ENCODE peak calls at places on chromosome 5, in ten cellular contexts. One of them, this sample, is unnamed.

GRCh38 chr5:5235685-5236084 is 95.6 kb downstream of the ADAMTS16 start:
- DNase-seq in ovary: no peak
- DNase-seq in IMR-90: no peak
- DNase-seq in HepG2: no peak
- DNase-seq in lower leg skin: no peak
- DNase-seq in HCT116: no peak
- DNase-seq in esophagus squamous epithelium: no peak
- DNase-seq in K562: no peak
- DNase-seq in spleen: no peak
- DNase-seq in A549: no peak
- DNase-seq in this sample: no peak

GRCh38 chr5:138663009-138663408 is 87.8 kb upstream of the HSPA9 start:
- DNase-seq in ovary: no peak
- DNase-seq in IMR-90: no peak
- DNase-seq in HepG2: no peak
- DNase-seq in lower leg skin: no peak
- DNase-seq in HCT116: no peak
- DNase-seq in esophagus squamous epithelium: no peak
- DNase-seq in K562: no peak
- DNase-seq in spleen: no peak
- DNase-seq in A549: no peak
- DNase-seq in this sample: no peak

GRCh38 chr5:83654427-83654994 is 66.1 kb downstream of the HAPLN1 start:
- DNase-seq in ovary: no peak
- DNase-seq in IMR-90: no peak
- DNase-seq in HepG2: no peak
- DNase-seq in lower leg skin: no peak
- DNase-seq in HCT116: no peak
- DNase-seq in esophagus squamous epithelium: no peak
- DNase-seq in K562: no peak
- DNase-seq in spleen: no peak
- DNase-seq in A549: no peak
- DNase-seq in this sample: no peak

GRCh38 chr5:71873202-71873601 is 154.1 kb downstream of the CARTPT start:
- DNase-seq in ovary: no peak
- DNase-seq in IMR-90: no peak
- DNase-seq in HepG2: no peak
- DNase-seq in lower leg skin: no peak
- DNase-seq in HCT116: no peak
- DNase-seq in esophagus squamous epithelium: no peak
- DNase-seq in K562: no peak
- DNase-seq in spleen: no peak
- DNase-seq in A549: no peak
- DNase-seq in this sample: no peak

GRCh38 chr5:109865636-109866035 is 175.9 kb downstream of the MAN2A1 start:
- DNase-seq in ovary: peak; percentile 18
- DNase-seq in IMR-90: peak; percentile 98
- DNase-seq in HepG2: peak; percentile 29
- DNase-seq in lower leg skin: no peak
- DNase-seq in HCT116: no peak
- DNase-seq in esophagus squamous epithelium: no peak
- DNase-seq in K562: no peak
- DNase-seq in spleen: no peak
- DNase-seq in A549: peak; percentile 9
- DNase-seq in this sample: no peak

GRCh38 chr5:7850533-7851239 is at the start of gene CFAP90:
- DNase-seq in ovary: peak; percentile 68
- DNase-seq in IMR-90: peak; percentile 30
- DNase-seq in HepG2: peak; percentile 49
- DNase-seq in lower leg skin: no peak
- DNase-seq in HCT116: no peak
- DNase-seq in esophagus squamous epithelium: no peak
- DNase-seq in K562: no peak
- DNase-seq in spleen: peak; percentile 79
- DNase-seq in A549: peak; percentile 43
- DNase-seq in this sample: peak; percentile 38

GRCh38 chr5:121489972-121490371 is 361.7 kb upstream of the FTMT start:
- DNase-seq in ovary: no peak
- DNase-seq in IMR-90: no peak
- DNase-seq in HepG2: no peak
- DNase-seq in lower leg skin: no peak
- DNase-seq in HCT116: no peak
- DNase-seq in esophagus squamous epithelium: no peak
- DNase-seq in K562: no peak
- DNase-seq in spleen: no peak
- DNase-seq in A549: no peak
- DNase-seq in this sample: no peak

GRCh38 chr5:176665517-176665916 is 18.2 kb downstream of the TSPAN17 start:
- DNase-seq in ovary: no peak
- DNase-seq in IMR-90: no peak
- DNase-seq in HepG2: no peak
- DNase-seq in lower leg skin: no peak
- DNase-seq in HCT116: no peak
- DNase-seq in esophagus squamous epithelium: no peak
- DNase-seq in K562: no peak
- DNase-seq in spleen: no peak
- DNase-seq in A549: no peak
- DNase-seq in this sample: no peak

GRCh38 chr5:59021837-59022514 is 439.1 kb downstream of the RAB3C start:
- DNase-seq in ovary: no peak
- DNase-seq in IMR-90: no peak
- DNase-seq in HepG2: no peak
- DNase-seq in lower leg skin: no peak
- DNase-seq in HCT116: no peak
- DNase-seq in esophagus squamous epithelium: no peak
- DNase-seq in K562: no peak
- DNase-seq in spleen: no peak
- DNase-seq in A549: no peak
- DNase-seq in this sample: no peak

GRCh38 chr5:158876263-158876942 is 223.3 kb downstream of the EBF1 start:
- DNase-seq in ovary: no peak
- DNase-seq in IMR-90: no peak
- DNase-seq in HepG2: no peak
- DNase-seq in lower leg skin: no peak
- DNase-seq in HCT116: no peak
- DNase-seq in esophagus squamous epithelium: no peak
- DNase-seq in K562: no peak
- DNase-seq in spleen: no peak
- DNase-seq in A549: no peak
- DNase-seq in this sample: no peak

DNA sequence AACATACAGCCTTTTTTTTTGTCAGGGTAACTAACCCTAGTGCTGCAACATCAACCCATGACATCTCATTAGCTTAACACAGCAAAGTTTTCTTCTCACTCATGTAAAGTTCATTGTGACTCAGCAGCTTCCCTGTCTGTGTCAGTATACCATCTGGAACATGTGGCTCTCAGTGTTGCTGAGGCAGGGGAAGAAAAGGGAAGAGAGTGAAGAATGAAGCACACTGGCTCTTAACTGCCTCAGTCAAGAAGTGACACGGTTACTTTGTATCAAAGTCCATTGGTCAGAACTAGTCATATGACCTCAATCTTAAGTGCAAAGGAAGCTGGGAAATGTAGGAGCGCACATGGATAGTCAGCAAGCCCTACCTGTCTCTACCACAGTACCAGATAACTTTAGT is 185.0 kb upstream of the ELL2 start:
- DNase-seq in ovary: no peak
- DNase-seq in IMR-90: peak; percentile 95
- DNase-seq in HepG2: no peak
- DNase-seq in lower leg skin: no peak
- DNase-seq in HCT116: peak; percentile 38
- DNase-seq in esophagus squamous epithelium: no peak
- DNase-seq in K562: peak; percentile 14
- DNase-seq in spleen: no peak
- DNase-seq in A549: peak; percentile 52
- DNase-seq in this sample: peak; percentile 48
- TF ChIP-seq POLR2A in ovary: no peak
- TF ChIP-seq POLR2A in IMR-90: no peak
- TF ChIP-seq POLR2A in HepG2: no peak
- TF ChIP-seq POLR2A in lower leg skin: no peak
- TF ChIP-seq POLR2A in HCT116: no peak
- TF ChIP-seq POLR2A in esophagus squamous epithelium: no peak
- TF ChIP-seq POLR2A in K562: no peak
- TF ChIP-seq POLR2A in spleen: no peak
- TF ChIP-seq POLR2A in A549: no peak
- TF ChIP-seq POLR2A in this sample: no peak

DNA sequence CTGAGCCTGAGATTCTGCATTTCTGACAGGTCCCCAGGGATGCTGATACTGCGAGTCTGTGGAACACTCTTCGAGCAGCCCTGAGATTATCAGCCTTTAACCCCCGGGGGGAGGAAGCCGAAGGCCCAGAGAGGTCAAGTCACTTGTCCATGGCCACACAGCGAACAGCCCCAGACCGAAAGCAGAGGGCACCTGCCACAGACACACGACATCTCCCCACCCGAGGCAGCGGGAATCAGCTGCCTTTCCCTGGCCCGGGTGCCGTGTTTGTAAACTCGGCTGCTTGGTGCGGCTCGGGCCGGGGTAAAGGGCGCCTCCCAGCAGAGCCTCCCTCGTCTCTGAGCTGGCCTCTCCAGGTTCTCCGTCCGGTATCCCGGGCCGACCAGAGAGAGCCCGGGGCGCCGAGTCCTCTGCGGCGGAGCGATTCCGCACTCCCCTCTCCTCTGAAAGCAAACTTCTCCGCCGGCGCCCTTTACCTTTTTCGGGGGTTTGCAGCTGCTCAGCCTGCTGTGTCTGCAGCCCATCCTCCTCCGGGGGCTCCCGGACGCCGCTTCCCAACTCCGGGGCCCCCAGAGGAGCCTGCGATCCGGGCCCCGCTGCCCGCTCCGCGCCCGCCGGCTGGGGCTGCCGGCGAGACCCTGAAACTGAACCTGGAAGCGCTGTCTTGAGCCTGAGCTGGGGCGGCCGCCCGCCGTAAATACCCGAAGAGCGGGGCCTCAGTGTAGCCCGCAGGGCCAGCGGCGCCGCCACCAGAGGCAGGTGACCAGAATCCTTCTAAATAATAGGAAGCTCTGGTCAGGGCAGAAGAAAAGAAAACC is at the start of gene CCDC69:
- DNase-seq in ovary: peak; percentile 78
- DNase-seq in IMR-90: peak; percentile 57
- DNase-seq in HepG2: peak; percentile 52
- DNase-seq in lower leg skin: peak; percentile 58
- DNase-seq in HCT116: peak; percentile 53
- DNase-seq in esophagus squamous epithelium: no peak
- DNase-seq in K562: peak; percentile 85
- DNase-seq in spleen: peak; percentile 93
- DNase-seq in A549: peak; percentile 68
- DNase-seq in this sample: peak; percentile 80
- TF ChIP-seq POLR2A in ovary: peak; percentile 89
- TF ChIP-seq POLR2A in IMR-90: no peak
- TF ChIP-seq POLR2A in HepG2: peak; percentile 67
- TF ChIP-seq POLR2A in lower leg skin: no peak
- TF ChIP-seq POLR2A in HCT116: no peak
- TF ChIP-seq POLR2A in esophagus squamous epithelium: peak; percentile 89
- TF ChIP-seq POLR2A in K562: peak; percentile 52
- TF ChIP-seq POLR2A in spleen: no peak
- TF ChIP-seq POLR2A in A549: peak; percentile 12
- TF ChIP-seq POLR2A in this sample: peak; percentile 6

GRCh38 chr5:61162010-61162831 is at the start of gene SMIM15:
- DNase-seq in ovary: peak; percentile 88
- DNase-seq in IMR-90: peak; percentile 87
- DNase-seq in HepG2: peak; percentile 90
- DNase-seq in lower leg skin: peak; percentile 81
- DNase-seq in HCT116: peak; percentile 79
- DNase-seq in esophagus squamous epithelium: peak; percentile 43
- DNase-seq in K562: peak; percentile 91
- DNase-seq in spleen: peak; percentile 96
- DNase-seq in A549: peak; percentile 94
- DNase-seq in this sample: peak; percentile 88
- TF ChIP-seq POLR2A in ovary: peak; percentile 40
- TF ChIP-seq POLR2A in IMR-90: peak; percentile 70
- TF ChIP-seq POLR2A in HepG2: peak; percentile 91
- TF ChIP-seq POLR2A in lower leg skin: no peak
- TF ChIP-seq POLR2A in HCT116: peak; percentile 59
- TF ChIP-seq POLR2A in esophagus squamous epithelium: peak; percentile 36
- TF ChIP-seq POLR2A in K562: peak; percentile 92
- TF ChIP-seq POLR2A in spleen: no peak
- TF ChIP-seq POLR2A in A549: peak; percentile 73
- TF ChIP-seq POLR2A in this sample: peak; percentile 80

GRCh38 chr5:134149571-134150303 is 27.0 kb downstream of the SKP1 start:
- DNase-seq in ovary: no peak
- DNase-seq in IMR-90: peak; percentile 33
- DNase-seq in HepG2: peak; percentile 94
- DNase-seq in lower leg skin: no peak
- DNase-seq in HCT116: no peak
- DNase-seq in esophagus squamous epithelium: no peak
- DNase-seq in K562: no peak
- DNase-seq in spleen: peak; percentile 27
- DNase-seq in A549: no peak
- DNase-seq in this sample: no peak

GRCh38 chr5:134148986-134149539 is 27.7 kb downstream of the SKP1 start:
- DNase-seq in ovary: no peak
- DNase-seq in IMR-90: no peak
- DNase-seq in HepG2: peak; percentile 17
- DNase-seq in lower leg skin: no peak
- DNase-seq in HCT116: no peak
- DNase-seq in esophagus squamous epithelium: no peak
- DNase-seq in K562: no peak
- DNase-seq in spleen: no peak
- DNase-seq in A549: no peak
- DNase-seq in this sample: no peak

GRCh38 chr5:134153241-134153640 is 23.5 kb downstream of the SKP1 start:
- DNase-seq in ovary: no peak
- DNase-seq in IMR-90: no peak
- DNase-seq in HepG2: no peak
- DNase-seq in lower leg skin: no peak
- DNase-seq in HCT116: no peak
- DNase-seq in esophagus squamous epithelium: no peak
- DNase-seq in K562: no peak
- DNase-seq in spleen: no peak
- DNase-seq in A549: no peak
- DNase-seq in this sample: no peak

GRCh38 chr5:134151723-134152122 is 25.0 kb downstream of the SKP1 start:
- DNase-seq in ovary: no peak
- DNase-seq in IMR-90: no peak
- DNase-seq in HepG2: no peak
- DNase-seq in lower leg skin: no peak
- DNase-seq in HCT116: no peak
- DNase-seq in esophagus squamous epithelium: no peak
- DNase-seq in K562: no peak
- DNase-seq in spleen: no peak
- DNase-seq in A549: no peak
- DNase-seq in this sample: no peak

GRCh38 chr5:134153657-134154056 is 23.1 kb downstream of the SKP1 start:
- DNase-seq in ovary: no peak
- DNase-seq in IMR-90: peak; percentile 38
- DNase-seq in HepG2: no peak
- DNase-seq in lower leg skin: no peak
- DNase-seq in HCT116: no peak
- DNase-seq in esophagus squamous epithelium: no peak
- DNase-seq in K562: no peak
- DNase-seq in spleen: no peak
- DNase-seq in A549: no peak
- DNase-seq in this sample: peak; percentile 32
- TF ChIP-seq POLR2A in ovary: no peak
- TF ChIP-seq POLR2A in IMR-90: no peak
- TF ChIP-seq POLR2A in HepG2: no peak
- TF ChIP-seq POLR2A in lower leg skin: no peak
- TF ChIP-seq POLR2A in HCT116: no peak
- TF ChIP-seq POLR2A in esophagus squamous epithelium: no peak
- TF ChIP-seq POLR2A in K562: no peak
- TF ChIP-seq POLR2A in spleen: no peak
- TF ChIP-seq POLR2A in A549: no peak
- TF ChIP-seq POLR2A in this sample: no peak